ENCODE peak calls at places on chromosomes 12 and 14, in eight cellular contexts. One of them, this sample, is unnamed.
A peak's percentile ranks its signal among the peaks of the same experiment; 100 is the strongest.

GRCh38 chr12:66831495-66831894 is 152.6 kb upstream of the GRIP1 start:
- DNase-seq in GM12878: no peak
- DNase-seq in GM12892: no peak
- DNase-seq in activated T-helper 1 cell treated with anti-CD3 and anti-CD28 coated beads, Interleukin-2, amount 50 U/mL, for 16 hours: no peak
- DNase-seq in HT1080: no peak
- DNase-seq in substantia nigra: no peak
- DNase-seq in EH: no peak
- DNase-seq in cardiac muscle cell: no peak
- DNase-seq in this sample: no peak

GRCh38 chr14:100654814-100655795 is 67.9 kb upstream of the BEGAIN start:
- DNase-seq in GM12878: no peak
- DNase-seq in GM12892: peak; percentile 73
- DNase-seq in activated T-helper 1 cell treated with anti-CD3 and anti-CD28 coated beads, Interleukin-2, amount 50 U/mL, for 16 hours: no peak
- DNase-seq in HT1080: no peak
- DNase-seq in substantia nigra: no peak
- DNase-seq in EH: no peak
- DNase-seq in cardiac muscle cell: no peak
- DNase-seq in this sample: no peak

GRCh38 chr14:102058146-102058545 is 28.7 kb downstream of the HSP90AA1 start:
- DNase-seq in GM12878: no peak
- DNase-seq in GM12892: no peak
- DNase-seq in activated T-helper 1 cell treated with anti-CD3 and anti-CD28 coated beads, Interleukin-2, amount 50 U/mL, for 16 hours: no peak
- DNase-seq in HT1080: no peak
- DNase-seq in substantia nigra: no peak
- DNase-seq in EH: no peak
- DNase-seq in cardiac muscle cell: peak; percentile 58
- DNase-seq in this sample: no peak

GRCh38 chr12:1911598-1912575 is 6.6 kb downstream of the CACNA2D4 start:
- DNase-seq in GM12878: no peak
- DNase-seq in GM12892: no peak
- DNase-seq in activated T-helper 1 cell treated with anti-CD3 and anti-CD28 coated beads, Interleukin-2, amount 50 U/mL, for 16 hours: no peak
- DNase-seq in HT1080: no peak
- DNase-seq in substantia nigra: no peak
- DNase-seq in EH: no peak
- DNase-seq in cardiac muscle cell: no peak
- DNase-seq in this sample: no peak

GRCh38 chr12:22116376-22116775 is 70.4 kb downstream of the CMAS start:
- DNase-seq in GM12878: no peak
- DNase-seq in GM12892: no peak
- DNase-seq in activated T-helper 1 cell treated with anti-CD3 and anti-CD28 coated beads, Interleukin-2, amount 50 U/mL, for 16 hours: no peak
- DNase-seq in HT1080: no peak
- DNase-seq in substantia nigra: no peak
- DNase-seq in EH: no peak
- DNase-seq in cardiac muscle cell: no peak
- DNase-seq in this sample: no peak

GRCh38 chr14:31228533-31228932 is 20.9 kb upstream of the HECTD1 start:
- DNase-seq in GM12878: no peak
- DNase-seq in GM12892: no peak
- DNase-seq in activated T-helper 1 cell treated with anti-CD3 and anti-CD28 coated beads, Interleukin-2, amount 50 U/mL, for 16 hours: no peak
- DNase-seq in HT1080: no peak
- DNase-seq in substantia nigra: no peak
- DNase-seq in EH: no peak
- DNase-seq in cardiac muscle cell: peak; percentile 60
- DNase-seq in this sample: no peak

GRCh38 chr12:48777501-48778400 is 11.1 kb downstream of the ADCY6 start:
- DNase-seq in GM12878: no peak
- DNase-seq in GM12892: no peak
- DNase-seq in activated T-helper 1 cell treated with anti-CD3 and anti-CD28 coated beads, Interleukin-2, amount 50 U/mL, for 16 hours: no peak
- DNase-seq in HT1080: no peak
- DNase-seq in substantia nigra: no peak
- DNase-seq in EH: no peak
- DNase-seq in cardiac muscle cell: no peak
- DNase-seq in this sample: no peak

GRCh38 chr12:49979061-49979586 is 6.4 kb downstream of the AQP6 start:
- DNase-seq in GM12878: no peak
- DNase-seq in GM12892: no peak
- DNase-seq in activated T-helper 1 cell treated with anti-CD3 and anti-CD28 coated beads, Interleukin-2, amount 50 U/mL, for 16 hours: no peak
- DNase-seq in HT1080: no peak
- DNase-seq in substantia nigra: no peak
- DNase-seq in EH: no peak
- DNase-seq in cardiac muscle cell: no peak
- DNase-seq in this sample: no peak